ENCODE peak calls at places on chromosomes 2 and 18, in eight cellular contexts. X is foreskin fibroblast, G is brain microvascular endothelial cell, Q is astrocyte of the spinal cord, B is NB4, S is RWPE1, H is cardiac fibroblast, C is tibial nerve. P is an unnamed sample.

GRCh38 chr2:230891108-230891507 is 26.4 kb downstream of the ITM2C start:
- DNase-seq in Q (no peak), S (no peak), X (no peak), B (peak), H (peak), C (no peak), G (no peak), P (no peak)

GRCh38 chr2:239758325-239758877 is 266.7 kb downstream of the NDUFA10 start:
- DNase-seq in B (no peak), X (no peak), G (peak), S (peak), C (no peak), H (peak), Q (peak), P (no peak)

GRCh38 chr2:190359896-190360376 is 16.5 kb downstream of the INPP1 start:
- DNase-seq in Q (peak), C (no peak), H (peak), X (peak), S (peak), B (no peak), G (peak), P (peak)

GRCh38 chr2:177279847-177280246 is 15.3 kb upstream of the NFE2L2 start:
- DNase-seq in X (no peak), S (no peak), B (no peak), Q (no peak), G (no peak), H (no peak), C (no peak), P (no peak)

GRCh38 chr2:9364791-9365497 is 58.4 kb downstream of the ITGB1BP1 start:
- DNase-seq in B (no peak), C (no peak), G (peak), X (peak), H (peak), S (no peak), Q (no peak), P (no peak)

GRCh38 chr2:120429586-120430500 is 83.9 kb downstream of the INHBB start:
- DNase-seq in S (no peak), C (no peak), X (no peak), G (no peak), Q (no peak), B (no peak), H (no peak), P (no peak)

GRCh38 chr2:30978854-30979253 is 159.4 kb downstream of the GALNT14 start:
- DNase-seq in X (no peak), S (no peak), G (no peak), H (no peak), B (no peak), Q (no peak), C (no peak), P (no peak)

GRCh38 chr2:216658702-216659231 is 25.5 kb downstream of the IGFBP2 start:
- DNase-seq in Q (no peak), S (no peak), X (no peak), C (no peak), G (no peak), H (no peak), B (no peak), P (no peak)

GRCh38 chr18:49768051-49768391 is 45.3 kb downstream of the ACAA2 start:
- DNase-seq in S (peak), H (peak), X (peak), Q (peak), G (peak), B (peak), C (peak), P (peak)

GRCh38 chr18:9094307-9095226 is 7.9 kb upstream of the NDUFV2 start:
- DNase-seq in G (peak), C (no peak), B (no peak), H (peak), X (peak), S (peak), Q (peak), P (peak)

GRCh38 chr2:159129301-159129700 is 157.2 kb downstream of the WDSUB1 start:
- DNase-seq in X (no peak), C (no peak), G (no peak), H (no peak), B (no peak), S (no peak), Q (no peak), P (no peak)

GRCh38 chr2:143558665-143559064 is 429.4 kb downstream of the ARHGAP15 start:
- DNase-seq in X (peak), C (peak), B (no peak), H (peak), G (peak), S (peak), Q (peak), P (peak)

GRCh38 chr2:241351640-241352031 is 4.4 kb upstream of the FARP2 start:
- DNase-seq in G (no peak), C (no peak), Q (no peak), X (peak), B (no peak), S (no peak), H (no peak), P (no peak)

GRCh38 chr2:202164409-202164808 is 74.0 kb downstream of the SUMO1 start:
- DNase-seq in G (no peak), C (no peak), X (no peak), Q (no peak), B (no peak), H (no peak), S (no peak), P (no peak)

GRCh38 chr18:79926715-79927596 is 24.5 kb downstream of the SLC66A2 start:
- DNase-seq in Q (no peak), G (no peak), X (no peak), H (no peak), S (no peak), B (no peak), C (no peak), P (no peak)

GRCh38 chr2:127581050-127581345 is 45.5 kb downstream of the MYO7B start:
- DNase-seq in C (no peak), S (no peak), H (no peak), Q (no peak), X (no peak), G (no peak), B (no peak), P (no peak)

GRCh38 chr2:241011296-241011600 is 12.8 kb downstream of the SNED1 start:
- DNase-seq in G (no peak), S (no peak), C (peak), Q (no peak), B (no peak), H (no peak), X (no peak), P (no peak)

GRCh38 chr2:189336276-189336975 is 104.8 kb upstream of the WDR75 start:
- DNase-seq in H (no peak), X (peak), B (no peak), C (no peak), G (no peak), Q (no peak), S (no peak), P (peak)

GRCh38 chr2:11796190-11797171 is 50.0 kb downstream of the LPIN1 start:
- DNase-seq in S (no peak), X (peak), C (peak), G (no peak), H (peak), Q (no peak), B (no peak), P (peak)

GRCh38 chr2:169732583-169733358 is 861 bp upstream of the KLHL23 start:
- DNase-seq in S (no peak), B (peak), G (no peak), X (no peak), H (no peak), C (no peak), Q (no peak), P (no peak)

GRCh38 chr18:21457179-21457535 is 143.3 kb downstream of the ESCO1 start:
- DNase-seq in H (peak), Q (peak), C (no peak), S (no peak), B (no peak), G (no peak), X (peak), P (peak)

DNA sequence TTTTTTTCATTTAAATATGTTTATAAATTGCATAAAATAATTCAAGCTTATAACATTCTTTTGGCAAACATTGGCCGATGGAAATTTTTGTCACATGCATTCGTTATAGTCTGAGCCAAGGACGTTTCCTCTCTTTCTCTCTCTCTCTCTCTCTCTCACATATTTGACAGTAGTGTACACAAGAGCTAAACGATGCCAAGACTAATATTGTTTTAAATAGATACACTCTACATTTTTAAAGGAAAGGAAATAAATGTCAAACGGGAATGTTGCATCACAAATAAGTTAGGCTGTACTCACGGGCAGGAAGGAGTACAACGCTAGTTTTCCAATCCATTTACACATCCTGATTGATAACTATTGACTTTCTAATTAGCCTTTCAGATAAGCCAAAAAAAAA is 251.2 kb upstream of the SMIM21 start:
- DNase-seq in B (no peak), S (no peak), Q (peak), G (no peak), C (no peak), X (no peak), H (peak), P (no peak)
- TF ChIP-seq CTCF in B (no peak), S (no peak), Q (no peak), G (no peak), C (no peak), X (no peak), H (no peak), P (no peak)

DNA sequence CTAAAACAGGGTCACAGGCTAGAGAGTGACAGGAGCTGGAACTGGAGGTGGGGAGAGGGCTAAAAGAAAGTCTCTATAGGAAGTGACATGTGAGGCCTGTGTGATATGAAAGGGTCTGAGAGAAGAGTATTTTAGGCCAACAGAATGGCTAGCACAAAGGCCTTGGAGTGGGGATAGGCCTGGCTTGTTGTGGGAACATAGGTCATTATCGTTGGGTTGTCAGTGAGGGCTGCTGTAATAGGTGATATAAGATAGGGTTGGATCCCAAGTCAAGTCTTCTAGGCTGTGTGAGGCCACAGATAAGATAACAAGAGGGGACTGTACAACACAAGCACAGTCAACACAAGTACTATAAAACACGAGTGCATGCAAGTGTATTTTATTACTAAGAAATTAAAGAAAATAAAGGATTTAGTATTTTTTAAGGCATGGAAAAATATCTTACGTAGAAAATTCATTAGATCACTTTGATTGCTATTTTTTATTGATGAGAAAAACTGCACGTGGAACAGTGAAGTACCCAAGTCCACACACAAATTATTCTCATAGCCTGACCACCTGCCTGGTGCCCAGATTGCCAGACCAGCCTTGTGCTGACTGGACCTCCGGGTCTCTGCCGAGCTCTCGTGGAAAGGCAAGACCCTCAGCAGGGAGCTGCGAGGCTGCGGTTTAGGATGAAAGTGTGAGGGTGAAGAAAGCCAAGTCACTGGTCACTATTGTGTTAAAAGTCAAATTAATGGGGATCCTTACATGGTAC is 14.1 kb downstream of the LTBP1 start:
- DNase-seq in G (no peak), Q (no peak), X (no peak), B (no peak), C (no peak), S (no peak), H (no peak), P (no peak)
- TF ChIP-seq CTCF in G (no peak), Q (no peak), X (no peak), B (no peak), C (no peak), S (no peak), H (no peak), P (no peak)

GRCh38 chr2:85353876-85354285 is 447 bp downstream of the RETSAT start:
- DNase-seq in G (peak), C (peak), S (peak), B (peak), Q (peak), X (peak), H (peak), P (peak)

GRCh38 chr2:85355521-85355920 is 952 bp downstream of the ELMOD3 start:
- DNase-seq in S (no peak), G (no peak), H (peak), X (peak), C (no peak), B (no peak), Q (no peak), P (no peak)

GRCh38 chr2:85356186-85356585 is 1.6 kb downstream of the ELMOD3 start:
- DNase-seq in C (no peak), H (no peak), Q (no peak), B (no peak), S (no peak), X (no peak), G (no peak), P (no peak)

GRCh38 chr2:85355073-85355410 is 473 bp downstream of the ELMOD3 start:
- DNase-seq in G (no peak), Q (no peak), B (no peak), H (no peak), C (no peak), X (peak), S (peak), P (no peak)

GRCh38 chr2:85354286-85355072 is at the start of the genes ELMOD3 and RETSAT:
- DNase-seq in S (peak), Q (peak), X (peak), H (peak), G (peak), C (peak), B (peak), P (peak)
- TF ChIP-seq CTCF in S (no peak), Q (no peak), X (no peak), H (no peak), G (no peak), C (no peak), B (no peak), P (no peak)

DNA sequence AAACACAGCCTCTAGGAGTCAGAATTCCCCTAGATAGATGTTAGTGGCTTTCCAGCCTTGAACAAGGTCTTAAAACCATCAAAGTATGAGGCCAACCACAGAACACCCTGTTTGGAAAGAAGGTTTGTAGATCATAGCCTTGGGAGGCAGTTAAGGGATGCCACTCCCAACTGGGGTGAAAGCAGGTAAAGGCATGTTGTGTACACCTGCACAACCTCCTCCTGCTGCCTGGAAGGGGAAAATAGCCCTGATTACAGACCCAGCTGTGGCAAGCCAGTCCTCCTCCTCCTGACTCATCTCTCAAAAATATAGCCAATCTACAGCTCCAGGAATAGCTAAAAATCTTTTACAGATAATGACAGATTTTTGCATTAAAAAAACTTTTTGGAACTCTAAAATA is 108.1 kb downstream of the RBM43 start:
- DNase-seq in Q (no peak), H (no peak), C (no peak), B (no peak), S (peak), G (no peak), X (peak), P (no peak)
- TF ChIP-seq CTCF in Q (no peak), H (no peak), C (no peak), B (no peak), S (no peak), G (no peak), X (no peak), P (no peak)

GRCh38 chr2:21194828-21195227 is 71.1 kb downstream of the TDRD15 start:
- DNase-seq in C (no peak), S (no peak), G (no peak), X (no peak), Q (no peak), H (no peak), B (no peak), P (no peak)
- TF ChIP-seq CTCF in C (no peak), S (no peak), G (no peak), X (no peak), Q (no peak), H (no peak), B (no peak), P (no peak)

DNA sequence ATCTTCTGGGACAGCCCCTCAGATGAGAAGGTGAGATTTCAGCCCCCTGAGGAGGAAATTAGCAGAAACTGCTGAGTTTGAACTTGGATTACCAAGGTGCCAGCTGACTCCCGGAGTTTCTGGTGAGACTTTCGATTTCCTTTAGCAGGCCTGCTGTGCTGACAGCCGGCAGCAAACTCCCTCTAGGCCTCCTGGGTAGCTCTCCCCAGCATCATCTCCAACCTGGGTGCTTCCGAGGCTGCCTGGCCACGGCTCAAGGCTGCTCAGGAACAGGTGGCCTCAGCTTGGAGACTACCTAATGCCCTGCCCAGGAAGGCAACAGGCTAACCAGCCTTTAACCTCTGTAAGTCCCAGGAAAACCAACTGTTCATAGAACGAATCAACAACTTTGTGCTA is 16.4 kb downstream of the SDC1 start:
- DNase-seq in C (no peak), B (no peak), H (no peak), S (no peak), X (peak), Q (no peak), G (no peak), P (peak)
- TF ChIP-seq CTCF in C (no peak), B (no peak), H (no peak), S (no peak), X (no peak), Q (no peak), G (no peak), P (no peak)

DNA sequence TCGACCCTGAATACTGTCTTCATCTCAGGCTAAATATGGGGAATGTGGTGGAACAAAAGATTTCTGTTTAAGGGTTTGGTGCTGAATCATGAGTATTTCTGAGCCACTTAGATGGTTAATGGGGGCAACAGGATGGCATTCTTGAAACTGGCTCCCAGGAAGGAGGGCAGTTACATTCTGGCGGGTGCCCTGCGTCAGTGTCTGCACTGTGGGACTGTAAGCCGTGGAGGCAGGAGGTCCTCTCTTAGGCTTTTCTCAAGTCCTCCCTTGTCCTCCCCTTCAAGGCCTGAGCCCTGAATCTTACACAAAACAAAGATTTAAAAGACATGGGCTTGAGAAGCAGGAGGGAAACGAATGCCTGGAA is 45.7 kb downstream of the PSD4 start:
- DNase-seq in H (no peak), C (no peak), G (no peak), Q (no peak), S (no peak), B (no peak), X (no peak), P (no peak)
- TF ChIP-seq CTCF in H (no peak), C (no peak), G (no peak), Q (no peak), S (no peak), B (no peak), X (no peak), P (no peak)

GRCh38 chr2:102235042-102235473 is 48.2 kb downstream of the IL1RL2 start:
- DNase-seq in S (no peak), C (no peak), B (peak), Q (no peak), H (peak), X (peak), G (no peak), P (no peak)
- TF ChIP-seq CTCF in S (no peak), C (no peak), B (peak), Q (no peak), H (no peak), X (no peak), G (peak), P (no peak)

GRCh38 chr2:33266467-33266866 is 210.0 kb upstream of the RASGRP3 start:
- DNase-seq in S (no peak), B (no peak), C (no peak), H (no peak), Q (no peak), X (no peak), G (no peak), P (no peak)

GRCh38 chr2:33267043-33267442 is 209.4 kb upstream of the RASGRP3 start:
- DNase-seq in Q (no peak), B (no peak), X (no peak), H (no peak), G (no peak), C (no peak), S (no peak), P (no peak)

GRCh38 chr2:33268246-33268831 is 208.1 kb upstream of the RASGRP3 start:
- DNase-seq in X (peak), Q (no peak), B (no peak), H (peak), G (no peak), C (no peak), S (no peak), P (peak)

GRCh38 chr2:33265584-33266338 is 210.7 kb upstream of the RASGRP3 start:
- DNase-seq in X (peak), H (no peak), S (no peak), Q (no peak), C (no peak), B (no peak), G (no peak), P (no peak)

GRCh38 chr2:33267745-33268144 is 208.7 kb upstream of the RASGRP3 start:
- DNase-seq in Q (no peak), B (no peak), H (peak), C (no peak), X (peak), G (no peak), S (no peak), P (peak)
- TF ChIP-seq CTCF in Q (no peak), B (no peak), H (no peak), C (no peak), X (no peak), G (no peak), S (no peak), P (no peak)

DNA sequence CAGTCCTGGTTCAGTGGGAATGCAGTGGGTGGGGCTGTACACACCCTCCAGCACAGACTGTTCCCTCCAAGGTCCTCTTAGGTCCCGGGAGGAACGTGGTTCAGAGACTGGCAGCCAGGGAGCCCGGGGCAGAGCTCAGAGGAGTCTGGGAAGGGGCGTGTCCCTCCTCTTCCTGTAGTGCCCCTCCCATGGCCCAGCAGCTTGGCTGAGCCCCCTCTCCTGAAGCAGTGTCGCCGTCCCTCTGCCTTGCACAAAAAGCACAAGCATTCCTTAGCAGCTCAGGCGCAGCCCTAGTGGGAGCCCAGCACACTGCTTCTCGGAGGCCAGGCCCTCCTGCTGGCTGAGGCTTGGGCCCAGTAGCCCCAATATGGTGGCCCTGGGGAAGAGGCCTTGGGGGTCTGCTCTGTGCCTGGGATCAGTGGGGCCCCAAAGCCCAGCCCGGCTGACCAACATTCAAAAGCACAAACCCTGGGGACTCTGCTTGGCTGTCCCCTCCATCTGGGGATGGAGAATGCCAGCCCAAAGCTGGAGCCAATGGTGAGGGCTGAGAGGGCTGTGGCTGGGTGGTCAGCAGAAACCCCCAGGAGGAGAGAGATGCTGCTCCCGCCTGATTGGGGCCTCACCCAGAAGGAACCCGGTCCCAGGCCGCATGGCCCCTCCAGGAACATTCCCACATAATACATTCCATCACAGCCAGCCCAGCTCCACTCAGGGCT is 17.5 kb upstream of the FAHD2A start:
- DNase-seq in X (peak), C (peak), G (no peak), H (peak), Q (no peak), S (no peak), B (no peak), P (no peak)
- TF ChIP-seq CTCF in X (no peak), C (no peak), G (peak), H (no peak), Q (no peak), S (no peak), B (no peak), P (no peak)